ENCODE peak calls at places on chromosomes 16 and 17, in seven cellular contexts. L, Y, N, D, X, K and M are unnamed samples.

GRCh38 chr17:74343121-74343520 is 17.1 kb downstream of the KIF19 start:
- DNase-seq in Y (no peak), X (no peak), K (no peak), L (no peak), N (no peak), D (no peak), M (no peak)

GRCh38 chr16:72244853-72245252 is 72.9 kb upstream of the PMFBP1 start:
- DNase-seq in N (no peak), K (peak; percentile 20), L (no peak), D (no peak), X (no peak), Y (no peak), M (no peak)

GRCh38 chr16:9437115-9437514 is 345.7 kb downstream of the HAPSTR1 start:
- DNase-seq in Y (peak; percentile 53), D (no peak), X (no peak), K (no peak), L (no peak), N (peak; percentile 69), M (peak; percentile 23)

GRCh38 chr17:75784473-75785015 is at the start of gene UNK:
- DNase-seq in Y (peak; percentile 100), X (peak; percentile 97), D (peak; percentile 97), N (peak; percentile 100), L (peak; percentile 97), K (peak; percentile 100), M (peak; percentile 99)

GRCh38 chr17:45429338-45430005 is 3.2 kb downstream of the ARHGAP27 start:
- DNase-seq in D (no peak), K (no peak), X (peak; percentile 64), Y (peak; percentile 79), N (peak; percentile 90), L (peak; percentile 77), M (peak; percentile 69)

GRCh38 chr17:75262112-75262606 is 480 bp downstream of the MRPS7 start:
- DNase-seq in L (no peak), D (no peak), K (no peak), X (no peak), Y (no peak), N (no peak), M (peak; percentile 33)

GRCh38 chr17:42748202-42748905 is 3.5 kb upstream of the EZH1 start:
- DNase-seq in N (no peak), D (peak; percentile 57), Y (no peak), L (no peak), X (no peak), K (no peak), M (no peak)

GRCh38 chr17:28572294-28573099 is 1.2 kb upstream of the PIGS start:
- DNase-seq in X (no peak), L (no peak), D (no peak), Y (no peak), N (peak; percentile 61), K (no peak), M (no peak)

GRCh38 chr16:83882118-83882879 is 16.6 kb upstream of the MLYCD start:
- DNase-seq in D (peak; percentile 27), N (peak; percentile 52), X (no peak), L (no peak), K (no peak), Y (no peak), M (no peak)

GRCh38 chr17:78806451-78806850 is 24.4 kb upstream of the CYTH1 start:
- DNase-seq in K (no peak), L (no peak), N (no peak), X (no peak), D (no peak), Y (no peak), M (no peak)

GRCh38 chr17:43627657-43628650 is 33.8 kb downstream of the MEOX1 start:
- DNase-seq in K (no peak), Y (no peak), X (no peak), L (no peak), D (no peak), N (no peak), M (no peak)

GRCh38 chr17:19569785-19570496 is 36.3 kb downstream of the SLC47A1 start:
- DNase-seq in L (no peak), X (no peak), K (no peak), N (no peak), Y (no peak), D (no peak), M (no peak)

GRCh38 chr17:8041249-8041928 is 2.5 kb downstream of the ALOX15B start:
- DNase-seq in L (no peak), Y (no peak), K (peak; percentile 96), N (peak; percentile 84), X (peak; percentile 58), D (no peak), M (peak; percentile 78)

GRCh38 chr16:49473773-49474172 is 100.2 kb downstream of the C16orf78 start:
- DNase-seq in Y (peak; percentile 14), N (no peak), X (peak; percentile 14), L (no peak), D (no peak), K (no peak), M (no peak)

GRCh38 chr16:14249291-14250032 is 178.3 kb downstream of the MRTFB start:
- DNase-seq in X (peak; percentile 39), Y (no peak), K (peak; percentile 58), D (no peak), N (peak; percentile 79), L (peak; percentile 71), M (peak; percentile 40)

GRCh38 chr16:89828199-89828869 is at the start of gene SPIRE2:
- DNase-seq in D (peak; percentile 69), Y (peak; percentile 79), N (peak; percentile 93), K (peak; percentile 84), X (peak; percentile 75), L (peak; percentile 88), M (peak; percentile 94)

GRCh38 chr17:27919120-27919519 is 26.0 kb upstream of the LYRM9 start:
- DNase-seq in X (no peak), N (no peak), L (no peak), K (peak; percentile 54), Y (no peak), D (no peak), M (no peak)

GRCh38 chr17:50627782-50628601 is 6.7 kb upstream of the ABCC3 start:
- DNase-seq in D (no peak), Y (peak; percentile 76), K (peak; percentile 27), L (no peak), X (peak; percentile 42), N (peak; percentile 89), M (peak; percentile 90)

GRCh38 chr17:76268015-76268749 is 3.0 kb downstream of the UBALD2 start:
- DNase-seq in Y (no peak), D (peak; percentile 88), L (no peak), N (no peak), K (peak; percentile 93), X (peak; percentile 74), M (peak; percentile 66)

GRCh38 chr16:55559233-55559632 is 7.3 kb upstream of the CAPNS2 start:
- DNase-seq in D (no peak), K (peak; percentile 55), L (no peak), N (no peak), Y (no peak), X (no peak), M (peak; percentile 10)

GRCh38 chr16:79418588-79418987 is 181.9 kb downstream of the MAF start:
- DNase-seq in X (no peak), D (no peak), N (no peak), K (no peak), Y (no peak), L (no peak), M (no peak)

GRCh38 chr17:43529977-43530302 is 16.2 kb downstream of the ETV4 start:
- DNase-seq in L (no peak), K (no peak), Y (no peak), D (no peak), X (no peak), N (no peak), M (no peak)

GRCh38 chr16:53501216-53501859 is 1.7 kb downstream of the AKTIP start:
- DNase-seq in X (no peak), N (no peak), L (no peak), D (no peak), K (no peak), Y (no peak), M (peak; percentile 43)

GRCh38 chr17:82681547-82681946 is 17.0 kb downstream of the RAB40B start:
- DNase-seq in X (no peak), K (no peak), N (no peak), L (no peak), D (no peak), Y (no peak), M (no peak)
- H3K4me1 ChIP-seq in X (peaks cover 31% of the 10 kb centered on the region), K (no peaks in the 10 kb centered on the region), N (no peaks in the 10 kb centered on the region), L (no peaks in the 10 kb centered on the region), D (peaks cover 9% of the 10 kb centered on the region), Y (no peaks in the 10 kb centered on the region), M (peaks cover 6% of the 10 kb centered on the region)

GRCh38 chr16:15641753-15642556 is 999 bp downstream of the MARF1 start:
- DNase-seq in X (no peak), L (no peak), Y (no peak), N (no peak), D (no peak), K (no peak), M (no peak)
- H3K4me1 ChIP-seq in X (peaks cover 29% of the 10 kb centered on the region), L (peaks cover 1% of the 10 kb centered on the region), Y (no peaks in the 10 kb centered on the region), N (peaks cover 3% of the 10 kb centered on the region), D (peaks cover 26% of the 10 kb centered on the region), K (peaks cover 6% of the 10 kb centered on the region), M (peaks cover 10% of the 10 kb centered on the region)

DNA sequence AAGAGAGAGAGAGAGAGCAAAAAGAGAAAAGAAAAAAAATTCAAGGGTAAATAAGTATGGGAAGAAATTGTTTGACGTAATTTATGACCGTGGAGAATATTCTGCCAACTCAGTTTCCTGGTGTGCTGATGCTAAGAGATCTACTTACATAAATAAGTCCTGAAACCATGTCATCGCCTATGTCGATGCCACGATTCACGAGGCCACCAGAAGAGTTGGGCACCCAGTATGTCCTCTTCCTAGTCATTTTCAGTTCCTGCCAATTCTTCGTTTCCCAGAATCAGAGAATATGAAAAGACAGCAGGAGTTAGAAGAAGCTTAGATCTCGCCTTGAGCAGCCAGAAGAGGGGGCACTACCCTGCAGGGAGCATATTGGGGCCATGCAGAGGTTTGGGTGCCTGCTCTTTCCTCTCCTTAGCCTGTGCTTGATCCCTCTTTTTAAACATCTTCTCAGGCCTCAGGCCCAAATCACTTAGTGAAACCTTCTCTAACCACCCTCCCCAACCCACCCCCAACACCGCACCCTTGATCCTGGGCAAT is 12.4 kb upstream of the LONP2 start:
- DNase-seq in L (peak; percentile 61), K (peak; percentile 68), Y (peak; percentile 58), N (peak; percentile 84), X (peak; percentile 44), D (no peak), M (peak; percentile 46)
- H3K4me1 ChIP-seq in L (no peaks in the 10 kb centered on the region), K (peaks cover 3% of the 10 kb centered on the region), Y (no peaks in the 10 kb centered on the region), N (no peaks in the 10 kb centered on the region), X (no peaks in the 10 kb centered on the region), D (no peaks in the 10 kb centered on the region), M (no peaks in the 10 kb centered on the region)

DNA sequence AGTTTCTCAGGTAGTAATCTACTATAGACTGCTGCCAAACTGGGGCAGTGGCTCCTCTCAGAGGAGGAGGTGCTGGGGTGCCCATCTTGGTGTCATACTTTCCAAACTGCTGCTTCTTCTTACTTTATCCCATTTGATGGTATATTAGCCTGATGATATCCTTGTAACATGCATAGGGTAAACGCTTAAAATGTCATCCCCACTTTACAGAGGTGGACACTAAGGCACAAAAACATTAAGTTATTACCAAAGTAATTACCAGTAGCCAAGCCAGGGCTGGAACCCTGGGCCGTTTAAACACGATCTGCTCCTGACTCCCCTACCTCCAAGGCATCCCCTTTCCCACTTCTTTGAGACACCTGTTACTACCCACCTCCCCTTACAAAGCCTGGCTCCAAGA is 37.8 kb upstream of the CSNK2A2 start:
- DNase-seq in N (no peak), Y (no peak), X (no peak), L (no peak), K (no peak), D (no peak), M (no peak)
- H3K4me1 ChIP-seq in N (no peaks in the 10 kb centered on the region), Y (no peaks in the 10 kb centered on the region), X (peaks cover 7% of the 10 kb centered on the region), L (no peaks in the 10 kb centered on the region), K (peaks cover 14% of the 10 kb centered on the region), D (no peaks in the 10 kb centered on the region), M (no peaks in the 10 kb centered on the region)